ENCODE peak calls at places on chromosomes 5 and 9, in five cellular contexts. One of them, this sample, is unnamed.

GRCh38 chr9:16352791-16353401 is 517.6 kb downstream of the BNC2 start:
- DNase-seq in Caki2: no peak
- DNase-seq in ovary: peak; percentile 68
- DNase-seq in GM03348: peak; percentile 22
- DNase-seq in fibroblast of lung: no peak
- DNase-seq in this sample: peak; percentile 32

GRCh38 chr5:116355819-116356601 is 218.6 kb downstream of the SEMA6A start:
- DNase-seq in Caki2: no peak
- DNase-seq in ovary: no peak
- DNase-seq in GM03348: no peak
- DNase-seq in fibroblast of lung: peak; percentile 5
- DNase-seq in this sample: no peak

GRCh38 chr5:61319388-61320146 is 12.5 kb upstream of the ZSWIM6 start:
- DNase-seq in Caki2: peak; percentile 40
- DNase-seq in ovary: no peak
- DNase-seq in GM03348: no peak
- DNase-seq in fibroblast of lung: peak; percentile 28
- DNase-seq in this sample: peak; percentile 57

GRCh38 chr5:159905496-159905895 is 10.8 kb upstream of the ADRA1B start:
- DNase-seq in Caki2: peak; percentile 100
- DNase-seq in ovary: no peak
- DNase-seq in GM03348: peak; percentile 76
- DNase-seq in fibroblast of lung: peak; percentile 99
- DNase-seq in this sample: no peak

GRCh38 chr5:107388111-107388861 is 282.5 kb downstream of the EFNA5 start:
- DNase-seq in Caki2: peak; percentile 70
- DNase-seq in ovary: no peak
- DNase-seq in GM03348: peak; percentile 61
- DNase-seq in fibroblast of lung: peak; percentile 96
- DNase-seq in this sample: no peak

GRCh38 chr9:91379461-91379860 is 17.7 kb upstream of the AUH start:
- DNase-seq in Caki2: no peak
- DNase-seq in ovary: no peak
- DNase-seq in GM03348: no peak
- DNase-seq in fibroblast of lung: no peak
- DNase-seq in this sample: no peak

GRCh38 chr5:132458226-132458560 is 32.4 kb downstream of the IRF1 start:
- DNase-seq in Caki2: no peak
- DNase-seq in ovary: no peak
- DNase-seq in GM03348: no peak
- DNase-seq in fibroblast of lung: peak; percentile 48
- DNase-seq in this sample: no peak

GRCh38 chr9:105994970-105995369 is 300.6 kb downstream of the TMEM38B start:
- DNase-seq in Caki2: peak; percentile 12
- DNase-seq in ovary: no peak
- DNase-seq in GM03348: no peak
- DNase-seq in fibroblast of lung: peak; percentile 8
- DNase-seq in this sample: no peak

GRCh38 chr5:23820764-23821471 is 313.5 kb downstream of the PRDM9 start:
- DNase-seq in Caki2: peak; percentile 46
- DNase-seq in ovary: no peak
- DNase-seq in GM03348: peak; percentile 61
- DNase-seq in fibroblast of lung: peak; percentile 15
- DNase-seq in this sample: no peak

GRCh38 chr9:94772654-94773303 is 46.3 kb downstream of the AOPEP start:
- DNase-seq in Caki2: no peak
- DNase-seq in ovary: no peak
- DNase-seq in GM03348: no peak
- DNase-seq in fibroblast of lung: peak; percentile 73
- DNase-seq in this sample: no peak